ENCODE peak calls at places on chromosomes 1 and 21, in six cellular contexts. One of them, this sample, is unnamed.

GRCh38 chr1:10152709-10153284 is 57.6 kb upstream of the KIF1B start:
- DNase-seq in mesendoderm: peak; percentile 68
- DNase-seq in IMR-90: peak; percentile 48
- DNase-seq in H9: peak; percentile 75
- DNase-seq in neuronal stem cell: peak; percentile 26
- DNase-seq in H1: no peak
- DNase-seq in this sample: peak; percentile 48

GRCh38 chr1:40299366-40300248 is 17.5 kb downstream of the COL9A2 start:
- DNase-seq in H9: no peak
- DNase-seq in IMR-90: peak; percentile 49
- DNase-seq in H1: no peak
- DNase-seq in mesendoderm: no peak
- DNase-seq in neuronal stem cell: no peak
- DNase-seq in this sample: no peak

GRCh38 chr21:42461185-42461520 is 34.9 kb downstream of the RSPH1 start:
- DNase-seq in H1: no peak
- DNase-seq in neuronal stem cell: no peak
- DNase-seq in IMR-90: no peak
- DNase-seq in H9: no peak
- DNase-seq in mesendoderm: no peak
- DNase-seq in this sample: no peak

GRCh38 chr1:21251773-21252471 is 38.3 kb downstream of the ECE1 start:
- DNase-seq in IMR-90: peak; percentile 96
- DNase-seq in neuronal stem cell: no peak
- DNase-seq in H1: no peak
- DNase-seq in H9: no peak
- DNase-seq in mesendoderm: peak; percentile 67
- DNase-seq in this sample: peak; percentile 98

GRCh38 chr1:89721351-89721750 is 88.4 kb downstream of the LRRC8C start:
- DNase-seq in H9: no peak
- DNase-seq in IMR-90: peak; percentile 57
- DNase-seq in neuronal stem cell: no peak
- DNase-seq in H1: no peak
- DNase-seq in mesendoderm: no peak
- DNase-seq in this sample: peak; percentile 47

GRCh38 chr1:183885142-183885735 is 80.3 kb downstream of the RGL1 start:
- DNase-seq in H9: no peak
- DNase-seq in IMR-90: peak; percentile 44
- DNase-seq in neuronal stem cell: no peak
- DNase-seq in mesendoderm: no peak
- DNase-seq in H1: no peak
- DNase-seq in this sample: peak; percentile 14

GRCh38 chr21:41387042-41387819 is 25.4 kb downstream of the MX2 start:
- DNase-seq in H9: no peak
- DNase-seq in IMR-90: no peak
- DNase-seq in mesendoderm: no peak
- DNase-seq in H1: no peak
- DNase-seq in neuronal stem cell: no peak
- DNase-seq in this sample: no peak

GRCh38 chr1:42480921-42481320 is 17.8 kb downstream of the CCDC30 start:
- DNase-seq in neuronal stem cell: no peak
- DNase-seq in H1: no peak
- DNase-seq in H9: no peak
- DNase-seq in mesendoderm: no peak
- DNase-seq in IMR-90: no peak
- DNase-seq in this sample: no peak

GRCh38 chr1:72483958-72484357 is 201.6 kb upstream of the NEGR1 start:
- DNase-seq in H9: no peak
- DNase-seq in H1: no peak
- DNase-seq in IMR-90: no peak
- DNase-seq in mesendoderm: no peak
- DNase-seq in neuronal stem cell: no peak
- DNase-seq in this sample: no peak

GRCh38 chr1:41413748-41414281 is 52.6 kb downstream of the FOXO6 start:
- DNase-seq in H1: no peak
- DNase-seq in IMR-90: no peak
- DNase-seq in neuronal stem cell: no peak
- DNase-seq in mesendoderm: no peak
- DNase-seq in H9: no peak
- DNase-seq in this sample: no peak

GRCh38 chr1:183676515-183677189 is 23.5 kb upstream of the APOBEC4 start:
- DNase-seq in H9: no peak
- DNase-seq in H1: no peak
- DNase-seq in IMR-90: peak; percentile 74
- DNase-seq in neuronal stem cell: no peak
- DNase-seq in mesendoderm: peak; percentile 38
- DNase-seq in this sample: peak; percentile 75

GRCh38 chr1:98939471-98939870 is 65.2 kb downstream of the PLPPR5 start:
- DNase-seq in H9: no peak
- DNase-seq in IMR-90: no peak
- DNase-seq in H1: no peak
- DNase-seq in mesendoderm: no peak
- DNase-seq in neuronal stem cell: no peak
- DNase-seq in this sample: no peak

GRCh38 chr1:153415850-153416570 is at the start of gene S100A7A:
- DNase-seq in neuronal stem cell: no peak
- DNase-seq in H1: no peak
- DNase-seq in IMR-90: no peak
- DNase-seq in H9: no peak
- DNase-seq in mesendoderm: no peak
- DNase-seq in this sample: no peak

GRCh38 chr1:1797731-1798341 is 19.6 kb upstream of the NADK start:
- DNase-seq in H9: no peak
- DNase-seq in IMR-90: no peak
- DNase-seq in mesendoderm: no peak
- DNase-seq in neuronal stem cell: no peak
- DNase-seq in H1: no peak
- DNase-seq in this sample: no peak

GRCh38 chr1:149885364-149886111 is 13.8 kb upstream of the BOLA1 start:
- DNase-seq in mesendoderm: peak; percentile 92
- DNase-seq in neuronal stem cell: peak; percentile 69
- DNase-seq in H9: peak; percentile 79
- DNase-seq in H1: no peak
- DNase-seq in IMR-90: peak; percentile 84
- DNase-seq in this sample: peak; percentile 88

GRCh38 chr1:116853680-116854191 is 56.0 kb upstream of the PTGFRN start:
- DNase-seq in H1: peak; percentile 38
- DNase-seq in IMR-90: peak; percentile 65
- DNase-seq in neuronal stem cell: no peak
- DNase-seq in mesendoderm: peak; percentile 95
- DNase-seq in H9: peak; percentile 67
- DNase-seq in this sample: peak; percentile 91

GRCh38 chr1:156356875-156357534 is 12.0 kb upstream of the RHBG start:
- DNase-seq in H9: peak; percentile 96
- DNase-seq in IMR-90: no peak
- DNase-seq in neuronal stem cell: peak; percentile 44
- DNase-seq in H1: peak; percentile 84
- DNase-seq in mesendoderm: peak; percentile 95
- DNase-seq in this sample: peak; percentile 40

GRCh38 chr1:34970829-34971228 is 14.3 kb downstream of the TMEM35B start:
- DNase-seq in mesendoderm: peak; percentile 71
- DNase-seq in H9: peak; percentile 67
- DNase-seq in IMR-90: no peak
- DNase-seq in H1: no peak
- DNase-seq in neuronal stem cell: no peak
- DNase-seq in this sample: no peak

GRCh38 chr21:45324430-45325205 is 36.9 kb upstream of the POFUT2 start:
- DNase-seq in H1: no peak
- DNase-seq in IMR-90: no peak
- DNase-seq in neuronal stem cell: no peak
- DNase-seq in mesendoderm: peak; percentile 58
- DNase-seq in H9: no peak
- DNase-seq in this sample: peak; percentile 62

DNA sequence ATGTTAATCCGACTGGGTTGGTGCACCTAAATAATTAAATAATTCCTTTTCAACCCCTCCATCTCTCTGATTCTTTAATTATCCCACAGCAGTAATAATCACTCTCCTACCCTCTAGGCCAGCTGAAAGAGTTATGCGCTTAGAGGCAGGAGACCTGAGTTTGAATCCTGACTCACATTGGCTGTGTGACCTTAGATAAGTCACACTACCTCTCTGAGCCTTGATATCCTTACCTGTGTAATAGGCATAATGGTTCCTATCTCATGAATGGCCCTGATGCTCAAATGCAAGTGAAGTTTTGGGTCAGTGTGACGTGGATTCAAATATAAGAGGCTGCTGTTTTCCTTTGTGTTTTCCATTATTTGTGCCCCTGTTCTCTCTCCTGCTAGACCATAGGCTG is 8.1 kb downstream of the MYOM3 start:
- DNase-seq in H1: no peak
- DNase-seq in IMR-90: no peak
- DNase-seq in neuronal stem cell: no peak
- DNase-seq in H9: no peak
- DNase-seq in mesendoderm: no peak
- DNase-seq in this sample: no peak
- H3K4me1 ChIP-seq in H1: peaks cover 5% of the 10 kb centered on the region
- H3K4me1 ChIP-seq in IMR-90: peaks cover 3% of the 10 kb centered on the region
- H3K4me1 ChIP-seq in neuronal stem cell: no peaks in the 10 kb centered on the region
- H3K4me1 ChIP-seq in H9: no peaks in the 10 kb centered on the region
- H3K4me1 ChIP-seq in mesendoderm: no peaks in the 10 kb centered on the region
- H3K4me1 ChIP-seq in this sample: peaks cover 41% of the 10 kb centered on the region

GRCh38 chr1:228939881-228940392 is 204.7 kb downstream of the RHOU start:
- DNase-seq in neuronal stem cell: no peak
- DNase-seq in H1: no peak
- DNase-seq in mesendoderm: no peak
- DNase-seq in H9: no peak
- DNase-seq in IMR-90: no peak
- DNase-seq in this sample: no peak

GRCh38 chr1:228939001-228939691 is 203.9 kb downstream of the RHOU start:
- DNase-seq in mesendoderm: no peak
- DNase-seq in IMR-90: no peak
- DNase-seq in H1: no peak
- DNase-seq in neuronal stem cell: no peak
- DNase-seq in H9: no peak
- DNase-seq in this sample: no peak

GRCh38 chr1:228940931-228941330 is 205.7 kb downstream of the RHOU start:
- DNase-seq in neuronal stem cell: no peak
- DNase-seq in H9: no peak
- DNase-seq in mesendoderm: no peak
- DNase-seq in H1: no peak
- DNase-seq in IMR-90: no peak
- DNase-seq in this sample: no peak

GRCh38 chr1:228941673-228942072 is 206.4 kb downstream of the RHOU start:
- DNase-seq in H1: no peak
- DNase-seq in H9: no peak
- DNase-seq in mesendoderm: no peak
- DNase-seq in neuronal stem cell: no peak
- DNase-seq in IMR-90: no peak
- DNase-seq in this sample: no peak

GRCh38 chr1:228940526-228940925 is 205.2 kb downstream of the RHOU start:
- DNase-seq in mesendoderm: no peak
- DNase-seq in neuronal stem cell: no peak
- DNase-seq in H9: no peak
- DNase-seq in H1: no peak
- DNase-seq in IMR-90: no peak
- DNase-seq in this sample: no peak
- H2BK15ac ChIP-seq in mesendoderm: no peak overlapping the region
- H2BK15ac ChIP-seq in neuronal stem cell: no peak overlapping the region
- H2BK15ac ChIP-seq in H9: no peak overlapping the region
- H2BK15ac ChIP-seq in H1: no peak overlapping the region
- H2BK15ac ChIP-seq in IMR-90: no peak overlapping the region
- H2BK15ac ChIP-seq in this sample: no peak overlapping the region

GRCh38 chr1:3578433-3578805 is 32.9 kb downstream of the MEGF6 start:
- DNase-seq in IMR-90: no peak
- DNase-seq in mesendoderm: no peak
- DNase-seq in H1: no peak
- DNase-seq in H9: no peak
- DNase-seq in neuronal stem cell: no peak
- DNase-seq in this sample: no peak

GRCh38 chr1:3581296-3581695 is 30.0 kb downstream of the MEGF6 start:
- DNase-seq in neuronal stem cell: no peak
- DNase-seq in H1: no peak
- DNase-seq in IMR-90: no peak
- DNase-seq in mesendoderm: no peak
- DNase-seq in H9: no peak
- DNase-seq in this sample: no peak

GRCh38 chr1:3579626-3580025 is 31.7 kb downstream of the MEGF6 start:
- DNase-seq in IMR-90: no peak
- DNase-seq in neuronal stem cell: no peak
- DNase-seq in H1: no peak
- DNase-seq in mesendoderm: no peak
- DNase-seq in H9: no peak
- DNase-seq in this sample: no peak

GRCh38 chr1:3578906-3579305 is 32.4 kb downstream of the MEGF6 start:
- DNase-seq in H1: no peak
- DNase-seq in H9: no peak
- DNase-seq in neuronal stem cell: no peak
- DNase-seq in mesendoderm: no peak
- DNase-seq in IMR-90: no peak
- DNase-seq in this sample: no peak

GRCh38 chr1:3580231-3580630 is 31.1 kb downstream of the MEGF6 start:
- DNase-seq in mesendoderm: no peak
- DNase-seq in H1: no peak
- DNase-seq in IMR-90: no peak
- DNase-seq in H9: no peak
- DNase-seq in neuronal stem cell: no peak
- DNase-seq in this sample: no peak
- H3K4me1 ChIP-seq in mesendoderm: no peaks in the 10 kb centered on the region
- H3K4me1 ChIP-seq in H1: no peaks in the 10 kb centered on the region
- H3K4me1 ChIP-seq in IMR-90: peaks cover 2% of the 10 kb centered on the region
- H3K4me1 ChIP-seq in H9: no peaks in the 10 kb centered on the region
- H3K4me1 ChIP-seq in neuronal stem cell: no peaks in the 10 kb centered on the region
- H3K4me1 ChIP-seq in this sample: peaks cover 1% of the 10 kb centered on the region

GRCh38 chr1:154736840-154737239 is 128.9 kb upstream of the ADAR start:
- DNase-seq in H9: no peak
- DNase-seq in IMR-90: peak; percentile 80
- DNase-seq in H1: no peak
- DNase-seq in mesendoderm: no peak
- DNase-seq in neuronal stem cell: no peak
- DNase-seq in this sample: peak; percentile 78

GRCh38 chr1:154742586-154742985 is 127.5 kb downstream of the KCNN3 start:
- DNase-seq in mesendoderm: no peak
- DNase-seq in IMR-90: no peak
- DNase-seq in H1: no peak
- DNase-seq in neuronal stem cell: no peak
- DNase-seq in H9: no peak
- DNase-seq in this sample: no peak

GRCh38 chr1:154741747-154742495 is 128.2 kb downstream of the KCNN3 start:
- DNase-seq in IMR-90: no peak
- DNase-seq in neuronal stem cell: no peak
- DNase-seq in H9: peak; percentile 91
- DNase-seq in mesendoderm: peak; percentile 90
- DNase-seq in H1: peak; percentile 56
- DNase-seq in this sample: no peak

GRCh38 chr1:154741327-154741726 is 128.8 kb downstream of the KCNN3 start:
- DNase-seq in H1: no peak
- DNase-seq in H9: no peak
- DNase-seq in mesendoderm: no peak
- DNase-seq in neuronal stem cell: no peak
- DNase-seq in IMR-90: peak; percentile 17
- DNase-seq in this sample: no peak

DNA sequence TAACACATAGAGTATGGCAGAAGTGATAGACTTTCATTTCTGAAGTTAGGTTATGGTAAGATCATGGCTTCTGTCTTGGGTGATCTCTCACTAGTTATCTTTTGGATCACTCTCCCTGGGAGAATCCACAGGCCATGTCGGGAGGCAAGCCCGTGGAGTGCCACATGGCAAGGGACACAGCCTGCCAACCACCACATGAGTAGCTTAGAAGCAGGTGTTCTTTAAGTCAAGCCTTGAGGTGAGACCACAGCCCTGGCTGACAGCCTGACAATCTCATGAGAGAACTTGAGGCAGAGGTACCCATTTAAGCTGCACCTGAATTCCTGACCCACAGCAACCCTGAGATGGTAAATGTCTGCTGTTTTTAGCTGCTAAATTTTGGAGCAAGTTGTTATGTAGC is 130.4 kb downstream of the KCNN3 start:
- DNase-seq in H1: no peak
- DNase-seq in IMR-90: no peak
- DNase-seq in H9: no peak
- DNase-seq in neuronal stem cell: no peak
- DNase-seq in mesendoderm: no peak
- DNase-seq in this sample: no peak
- H2BK15ac ChIP-seq in H1: no peak overlapping the region
- H2BK15ac ChIP-seq in IMR-90: no peak overlapping the region
- H2BK15ac ChIP-seq in H9: no peak overlapping the region
- H2BK15ac ChIP-seq in neuronal stem cell: no peak overlapping the region
- H2BK15ac ChIP-seq in mesendoderm: no peak overlapping the region
- H2BK15ac ChIP-seq in this sample: no peak overlapping the region

This sample was measured in mesenchymal stem cell.